ENCODE peak calls at places on chromosome 12, in seven cellular contexts. One of them, this sample, is unnamed.

GRCh38 chr12:49885118-49885517 is 18.6 kb downstream of the FAIM2 start:
- DNase-seq in SK-N-SH: no peak
- DNase-seq in astrocyte of the spinal cord: no peak
- DNase-seq in GM12865: no peak
- DNase-seq in heart left ventricle: no peak
- DNase-seq in coronary artery: no peak
- DNase-seq in fibroblast of mammary gland: no peak
- DNase-seq in this sample: no peak

GRCh38 chr12:3752096-3752709 is 706 bp downstream of the CRACR2A start:
- DNase-seq in SK-N-SH: peak; percentile 31
- DNase-seq in astrocyte of the spinal cord: peak; percentile 28
- DNase-seq in GM12865: peak; percentile 90
- DNase-seq in heart left ventricle: peak; percentile 71
- DNase-seq in coronary artery: no peak
- DNase-seq in fibroblast of mammary gland: peak; percentile 75
- DNase-seq in this sample: no peak

GRCh38 chr12:57864811-57865751 is 18.6 kb upstream of the CTDSP2 start:
- DNase-seq in SK-N-SH: no peak
- DNase-seq in astrocyte of the spinal cord: peak; percentile 83
- DNase-seq in GM12865: peak; percentile 46
- DNase-seq in heart left ventricle: peak; percentile 90
- DNase-seq in coronary artery: peak; percentile 92
- DNase-seq in fibroblast of mammary gland: peak; percentile 79
- DNase-seq in this sample: peak; percentile 80

GRCh38 chr12:12439636-12440035 is 82.8 kb downstream of the BORCS5 start:
- DNase-seq in SK-N-SH: no peak
- DNase-seq in astrocyte of the spinal cord: peak; percentile 49
- DNase-seq in GM12865: no peak
- DNase-seq in heart left ventricle: no peak
- DNase-seq in coronary artery: no peak
- DNase-seq in fibroblast of mammary gland: peak; percentile 95
- DNase-seq in this sample: peak; percentile 100

GRCh38 chr12:95694148-95694547 is 96.4 kb downstream of the NTN4 start:
- DNase-seq in SK-N-SH: no peak
- DNase-seq in astrocyte of the spinal cord: no peak
- DNase-seq in GM12865: no peak
- DNase-seq in heart left ventricle: peak; percentile 44
- DNase-seq in coronary artery: no peak
- DNase-seq in fibroblast of mammary gland: no peak
- DNase-seq in this sample: peak; percentile 40

GRCh38 chr12:14948672-14949071 is 10.3 kb upstream of the ERP27 start:
- DNase-seq in SK-N-SH: no peak
- DNase-seq in astrocyte of the spinal cord: peak; percentile 81
- DNase-seq in GM12865: peak; percentile 95
- DNase-seq in heart left ventricle: no peak
- DNase-seq in coronary artery: no peak
- DNase-seq in fibroblast of mammary gland: peak; percentile 66
- DNase-seq in this sample: peak; percentile 58

GRCh38 chr12:104710940-104711725 is 247.0 kb downstream of the SLC41A2 start:
- DNase-seq in SK-N-SH: peak; percentile 42
- DNase-seq in astrocyte of the spinal cord: peak; percentile 60
- DNase-seq in GM12865: no peak
- DNase-seq in heart left ventricle: no peak
- DNase-seq in coronary artery: no peak
- DNase-seq in fibroblast of mammary gland: peak; percentile 92
- DNase-seq in this sample: peak; percentile 29

GRCh38 chr12:76308866-76309265 is 39.3 kb downstream of the BBS10 start:
- DNase-seq in SK-N-SH: no peak
- DNase-seq in astrocyte of the spinal cord: no peak
- DNase-seq in GM12865: no peak
- DNase-seq in heart left ventricle: no peak
- DNase-seq in coronary artery: no peak
- DNase-seq in fibroblast of mammary gland: no peak
- DNase-seq in this sample: no peak

GRCh38 chr12:356276-356988 is 32.7 kb downstream of the KDM5A start:
- DNase-seq in SK-N-SH: peak; percentile 9
- DNase-seq in astrocyte of the spinal cord: peak; percentile 26
- DNase-seq in GM12865: no peak
- DNase-seq in heart left ventricle: no peak
- DNase-seq in coronary artery: no peak
- DNase-seq in fibroblast of mammary gland: peak; percentile 47
- DNase-seq in this sample: peak; percentile 46

DNA sequence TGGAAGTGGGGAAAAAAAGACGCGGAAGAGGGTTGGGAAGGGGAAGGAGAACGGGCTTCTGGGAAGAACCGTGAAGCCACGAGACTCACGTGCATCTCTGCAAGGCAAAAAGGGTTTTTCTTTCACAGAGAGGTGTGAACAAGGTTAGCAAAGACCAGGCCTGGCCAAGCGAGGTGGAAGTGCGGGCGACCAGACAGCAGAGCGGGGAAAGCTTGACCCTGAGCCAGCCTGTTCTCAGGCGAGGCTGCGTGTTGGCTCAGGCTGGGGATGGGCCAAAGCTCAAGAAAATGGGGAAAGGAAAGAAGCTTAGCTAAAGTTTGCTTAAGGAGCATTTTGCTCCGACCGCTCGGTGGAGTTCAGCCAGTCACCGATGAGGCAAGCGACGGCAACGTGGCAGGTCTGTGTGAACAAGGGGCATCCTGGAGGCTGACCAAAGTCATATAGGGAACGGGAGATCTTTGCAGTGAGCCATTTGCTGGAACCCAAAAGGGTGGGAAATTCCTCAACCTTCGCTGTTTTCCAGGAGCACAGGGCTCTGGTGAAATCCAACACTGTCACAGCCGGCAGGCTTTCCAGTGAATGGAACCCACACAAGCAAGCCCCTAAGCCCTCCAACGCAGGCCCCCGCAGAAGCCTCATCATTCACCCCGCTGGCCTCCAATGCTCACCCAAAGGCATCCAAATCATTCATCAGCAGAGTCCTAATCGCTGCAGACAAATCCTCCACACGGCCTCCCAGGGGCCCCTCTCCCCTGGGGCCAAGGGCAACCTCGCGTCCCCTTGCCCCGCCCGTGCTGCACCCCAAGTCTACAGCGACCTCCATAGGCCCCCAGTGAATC is 793 bp downstream of the ZNF605 start:
- DNase-seq in SK-N-SH: no peak
- DNase-seq in astrocyte of the spinal cord: peak; percentile 63
- DNase-seq in GM12865: peak; percentile 54
- DNase-seq in heart left ventricle: peak; percentile 45
- DNase-seq in coronary artery: no peak
- DNase-seq in fibroblast of mammary gland: peak; percentile 79
- DNase-seq in this sample: peak; percentile 63
- H3K4me3 ChIP-seq in SK-N-SH: peak overlapping the region; percentile 78
- H3K4me3 ChIP-seq in astrocyte of the spinal cord: peak overlapping the region; percentile 90
- H3K4me3 ChIP-seq in GM12865: peak overlapping the region; percentile 93
- H3K4me3 ChIP-seq in heart left ventricle: peak overlapping the region; percentile 71
- H3K4me3 ChIP-seq in coronary artery: peak overlapping the region; percentile 80
- H3K4me3 ChIP-seq in fibroblast of mammary gland: peak overlapping the region; percentile 89
- H3K4me3 ChIP-seq in this sample: peak overlapping the region; percentile 84

GRCh38 chr12:48615681-48616080 is 45.8 kb upstream of the LALBA start:
- DNase-seq in SK-N-SH: no peak
- DNase-seq in astrocyte of the spinal cord: no peak
- DNase-seq in GM12865: no peak
- DNase-seq in heart left ventricle: no peak
- DNase-seq in coronary artery: no peak
- DNase-seq in fibroblast of mammary gland: no peak
- DNase-seq in this sample: no peak

GRCh38 chr12:48618541-48618940 is 48.7 kb upstream of the LALBA start:
- DNase-seq in SK-N-SH: peak; percentile 62
- DNase-seq in astrocyte of the spinal cord: peak; percentile 68
- DNase-seq in GM12865: peak; percentile 87
- DNase-seq in heart left ventricle: peak; percentile 53
- DNase-seq in coronary artery: no peak
- DNase-seq in fibroblast of mammary gland: peak; percentile 72
- DNase-seq in this sample: peak; percentile 81

DNA sequence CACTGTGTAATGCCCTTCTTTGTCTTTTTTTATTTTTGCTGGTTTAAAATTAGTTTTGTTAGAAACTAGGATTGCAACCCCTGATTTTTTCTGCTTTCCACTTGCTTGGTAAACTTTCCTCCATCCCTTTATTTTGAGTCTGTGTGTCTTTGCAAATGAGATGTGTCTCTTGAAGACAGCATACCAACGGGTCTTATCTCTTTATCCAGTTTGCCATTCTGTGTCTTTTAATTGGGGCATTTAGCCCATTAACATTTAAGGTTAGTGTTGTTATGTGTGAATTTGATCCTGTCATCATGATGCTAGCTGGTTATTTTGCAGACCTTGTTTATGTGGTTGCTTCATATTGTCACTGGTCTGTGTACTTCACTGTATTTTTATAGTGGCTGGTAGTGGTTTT is 43.5 kb upstream of the LALBA start:
- DNase-seq in SK-N-SH: no peak
- DNase-seq in astrocyte of the spinal cord: no peak
- DNase-seq in GM12865: no peak
- DNase-seq in heart left ventricle: no peak
- DNase-seq in coronary artery: no peak
- DNase-seq in fibroblast of mammary gland: no peak
- DNase-seq in this sample: no peak
- TF ChIP-seq CTCF in SK-N-SH: no peak
- TF ChIP-seq CTCF in astrocyte of the spinal cord: no peak
- TF ChIP-seq CTCF in GM12865: no peak
- TF ChIP-seq CTCF in heart left ventricle: no peak
- TF ChIP-seq CTCF in coronary artery: no peak
- TF ChIP-seq CTCF in fibroblast of mammary gland: no peak
- TF ChIP-seq CTCF in this sample: no peak

DNA sequence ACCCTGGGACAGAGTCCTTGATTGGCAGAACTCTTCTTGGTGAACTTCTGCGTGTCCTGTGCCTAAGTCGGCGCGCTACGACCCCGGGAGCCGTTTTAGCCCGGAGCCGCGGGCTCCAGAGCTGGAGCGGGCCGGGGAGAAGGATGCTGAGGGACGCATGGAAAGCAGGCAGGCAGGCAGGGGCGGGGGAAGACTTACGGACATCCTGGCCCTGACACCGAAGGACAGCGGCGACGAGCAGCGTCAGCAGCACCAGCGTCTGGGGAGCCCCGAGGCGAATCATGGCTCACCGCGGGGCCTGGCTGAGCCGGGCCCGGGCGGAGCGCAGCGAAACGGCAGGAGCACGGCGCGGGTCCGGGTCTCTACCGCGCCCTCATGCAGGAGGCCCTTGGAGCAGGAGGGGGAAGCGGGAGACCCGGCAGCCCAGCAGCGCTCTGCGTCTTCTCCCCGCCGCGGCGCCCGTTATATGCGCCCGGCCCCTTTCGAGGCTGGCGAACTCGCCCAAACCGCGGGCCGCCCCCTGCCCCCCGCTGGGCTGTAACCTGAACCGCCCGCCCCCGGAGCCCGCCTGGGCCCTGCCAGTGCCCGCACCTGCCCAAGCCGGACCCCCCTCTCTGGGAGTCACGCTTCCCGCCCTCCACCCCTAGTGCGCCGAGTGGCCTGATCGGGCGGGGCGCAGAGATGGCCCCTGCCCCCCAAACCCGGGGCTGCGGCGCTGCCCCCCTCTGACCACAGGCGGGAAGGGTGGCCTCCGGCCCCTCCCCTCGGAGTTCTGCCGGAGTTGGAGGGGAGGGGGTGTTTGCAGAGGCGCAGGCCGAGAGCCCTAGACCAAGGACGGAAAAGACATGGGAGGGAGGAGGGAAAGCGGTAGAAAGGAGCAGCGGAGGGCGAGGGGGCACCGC is at the start of gene COL2A1:
- DNase-seq in SK-N-SH: peak; percentile 75
- DNase-seq in astrocyte of the spinal cord: peak; percentile 12
- DNase-seq in GM12865: no peak
- DNase-seq in heart left ventricle: no peak
- DNase-seq in coronary artery: no peak
- DNase-seq in fibroblast of mammary gland: no peak
- DNase-seq in this sample: peak; percentile 38
- H3K4me3 ChIP-seq in SK-N-SH: peak within 1 kb of the TSS; percentile 44
- H3K4me3 ChIP-seq in astrocyte of the spinal cord: peak within 1 kb of the TSS; percentile 13
- H3K4me3 ChIP-seq in GM12865: no peak within 1 kb of the TSS
- H3K4me3 ChIP-seq in heart left ventricle: peak within 1 kb of the TSS; percentile 44
- H3K4me3 ChIP-seq in coronary artery: peak within 1 kb of the TSS; percentile 65
- H3K4me3 ChIP-seq in fibroblast of mammary gland: no peak within 1 kb of the TSS
- H3K4me3 ChIP-seq in this sample: no peak within 1 kb of the TSS

DNA sequence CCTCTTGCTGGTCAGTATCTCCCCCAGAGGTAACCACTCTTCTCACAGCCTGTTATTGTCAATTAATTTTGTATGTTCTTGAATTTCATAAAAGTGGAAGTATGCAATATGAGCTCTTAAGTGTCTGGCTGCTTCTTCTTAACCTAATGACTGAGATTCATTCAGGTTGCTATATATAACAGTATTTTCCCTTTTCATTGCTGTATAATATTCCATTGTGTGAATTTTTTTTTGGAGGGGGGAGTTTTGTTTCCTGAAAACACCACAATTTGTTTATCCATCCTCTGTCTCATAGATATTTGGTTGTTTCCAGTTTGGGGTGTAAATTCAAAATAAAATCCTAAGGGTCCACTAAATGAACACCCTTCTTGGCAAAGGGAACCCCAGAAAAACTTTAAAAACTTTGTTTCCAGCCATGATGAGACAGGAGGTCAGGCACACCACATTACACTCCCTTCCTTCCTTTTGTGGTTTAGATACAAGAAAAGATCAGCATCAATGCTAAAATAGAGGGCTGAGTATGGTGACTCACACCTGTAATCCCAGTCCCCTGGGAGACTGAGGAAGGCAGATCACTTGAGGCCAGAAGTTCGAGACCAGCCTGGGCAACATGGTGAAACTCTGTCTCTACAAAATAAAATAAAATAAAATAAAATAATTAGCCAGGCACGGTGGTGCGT is 4.1 kb upstream of the DAO start:
- DNase-seq in SK-N-SH: no peak
- DNase-seq in astrocyte of the spinal cord: no peak
- DNase-seq in GM12865: no peak
- DNase-seq in heart left ventricle: no peak
- DNase-seq in coronary artery: no peak
- DNase-seq in fibroblast of mammary gland: peak; percentile 33
- DNase-seq in this sample: no peak
- TF ChIP-seq CTCF in SK-N-SH: no peak
- TF ChIP-seq CTCF in astrocyte of the spinal cord: no peak
- TF ChIP-seq CTCF in GM12865: no peak
- TF ChIP-seq CTCF in heart left ventricle: no peak
- TF ChIP-seq CTCF in coronary artery: no peak
- TF ChIP-seq CTCF in fibroblast of mammary gland: no peak
- TF ChIP-seq CTCF in this sample: no peak

This sample was measured in epithelial cell of esophagus.